ENCODE peak calls at places on chromosomes 6 and 20, in ten cellular contexts. One of them, this sample, is unnamed.

GRCh38 chr6:39956951-39957350 is 22.7 kb upstream of the MOCS1 start:
- DNase-seq in nephron progenitor cell: no peak
- DNase-seq in activated T-cell treated with anti-CD3 and anti-CD28 coated beads for 1 hour: no peak
- DNase-seq in naive B cell: no peak
- DNase-seq in endothelial cell: no peak
- DNase-seq in right atrium auricular region: no peak
- DNase-seq in substantia nigra: no peak
- DNase-seq in hippocampal formation: no peak
- DNase-seq in left colon: no peak
- DNase-seq in stimulated activated CD8-positive, alpha-beta memory T cell treated with anti-CD3 and anti-CD28 coated beads, Interleukin-12 subunit alpha, Interleukin-12 subunit beta, amount 100 ng/mL, for 4 hours: no peak
- DNase-seq in this sample: no peak

GRCh38 chr6:140462495-140463311 is 1088.3 kb upstream of the CITED2 start:
- DNase-seq in nephron progenitor cell: no peak
- DNase-seq in activated T-cell treated with anti-CD3 and anti-CD28 coated beads for 1 hour: no peak
- DNase-seq in naive B cell: no peak
- DNase-seq in endothelial cell: no peak
- DNase-seq in right atrium auricular region: no peak
- DNase-seq in substantia nigra: no peak
- DNase-seq in hippocampal formation: no peak
- DNase-seq in left colon: no peak
- DNase-seq in stimulated activated CD8-positive, alpha-beta memory T cell treated with anti-CD3 and anti-CD28 coated beads, Interleukin-12 subunit alpha, Interleukin-12 subunit beta, amount 100 ng/mL, for 4 hours: no peak
- DNase-seq in this sample: no peak

GRCh38 chr6:77786935-77787629 is 134.2 kb downstream of the MEI4 start:
- DNase-seq in nephron progenitor cell: no peak
- DNase-seq in activated T-cell treated with anti-CD3 and anti-CD28 coated beads for 1 hour: no peak
- DNase-seq in naive B cell: no peak
- DNase-seq in endothelial cell: no peak
- DNase-seq in right atrium auricular region: no peak
- DNase-seq in substantia nigra: no peak
- DNase-seq in hippocampal formation: no peak
- DNase-seq in left colon: no peak
- DNase-seq in stimulated activated CD8-positive, alpha-beta memory T cell treated with anti-CD3 and anti-CD28 coated beads, Interleukin-12 subunit alpha, Interleukin-12 subunit beta, amount 100 ng/mL, for 4 hours: no peak
- DNase-seq in this sample: no peak

GRCh38 chr6:33577718-33578117 is 2.4 kb downstream of the BAK1 start:
- DNase-seq in nephron progenitor cell: no peak
- DNase-seq in activated T-cell treated with anti-CD3 and anti-CD28 coated beads for 1 hour: no peak
- DNase-seq in naive B cell: no peak
- DNase-seq in endothelial cell: no peak
- DNase-seq in right atrium auricular region: no peak
- DNase-seq in substantia nigra: no peak
- DNase-seq in hippocampal formation: no peak
- DNase-seq in left colon: peak; percentile 64
- DNase-seq in stimulated activated CD8-positive, alpha-beta memory T cell treated with anti-CD3 and anti-CD28 coated beads, Interleukin-12 subunit alpha, Interleukin-12 subunit beta, amount 100 ng/mL, for 4 hours: no peak
- DNase-seq in this sample: no peak

GRCh38 chr20:14454296-14454695 is 116.9 kb upstream of the FLRT3 start:
- DNase-seq in nephron progenitor cell: no peak
- DNase-seq in activated T-cell treated with anti-CD3 and anti-CD28 coated beads for 1 hour: no peak
- DNase-seq in naive B cell: no peak
- DNase-seq in endothelial cell: no peak
- DNase-seq in right atrium auricular region: no peak
- DNase-seq in substantia nigra: no peak
- DNase-seq in hippocampal formation: no peak
- DNase-seq in left colon: no peak
- DNase-seq in stimulated activated CD8-positive, alpha-beta memory T cell treated with anti-CD3 and anti-CD28 coated beads, Interleukin-12 subunit alpha, Interleukin-12 subunit beta, amount 100 ng/mL, for 4 hours: no peak
- DNase-seq in this sample: no peak

GRCh38 chr6:84227434-84228197 is at the start of gene CEP162:
- DNase-seq in nephron progenitor cell: peak; percentile 89
- DNase-seq in activated T-cell treated with anti-CD3 and anti-CD28 coated beads for 1 hour: peak; percentile 78
- DNase-seq in naive B cell: peak; percentile 90
- DNase-seq in endothelial cell: peak; percentile 83
- DNase-seq in right atrium auricular region: peak; percentile 96
- DNase-seq in substantia nigra: peak; percentile 80
- DNase-seq in hippocampal formation: peak; percentile 97
- DNase-seq in left colon: peak; percentile 96
- DNase-seq in stimulated activated CD8-positive, alpha-beta memory T cell treated with anti-CD3 and anti-CD28 coated beads, Interleukin-12 subunit alpha, Interleukin-12 subunit beta, amount 100 ng/mL, for 4 hours: peak; percentile 79
- DNase-seq in this sample: peak; percentile 47

GRCh38 chr20:60046860-60047259 is 88.6 kb downstream of the CDH26 start:
- DNase-seq in nephron progenitor cell: no peak
- DNase-seq in activated T-cell treated with anti-CD3 and anti-CD28 coated beads for 1 hour: no peak
- DNase-seq in naive B cell: no peak
- DNase-seq in endothelial cell: no peak
- DNase-seq in right atrium auricular region: no peak
- DNase-seq in substantia nigra: no peak
- DNase-seq in hippocampal formation: no peak
- DNase-seq in left colon: no peak
- DNase-seq in stimulated activated CD8-positive, alpha-beta memory T cell treated with anti-CD3 and anti-CD28 coated beads, Interleukin-12 subunit alpha, Interleukin-12 subunit beta, amount 100 ng/mL, for 4 hours: no peak
- DNase-seq in this sample: no peak

GRCh38 chr20:36066777-36067176 is 87.8 kb upstream of the EPB41L1 start:
- DNase-seq in nephron progenitor cell: no peak
- DNase-seq in activated T-cell treated with anti-CD3 and anti-CD28 coated beads for 1 hour: no peak
- DNase-seq in naive B cell: no peak
- DNase-seq in endothelial cell: no peak
- DNase-seq in right atrium auricular region: no peak
- DNase-seq in substantia nigra: no peak
- DNase-seq in hippocampal formation: no peak
- DNase-seq in left colon: no peak
- DNase-seq in stimulated activated CD8-positive, alpha-beta memory T cell treated with anti-CD3 and anti-CD28 coated beads, Interleukin-12 subunit alpha, Interleukin-12 subunit beta, amount 100 ng/mL, for 4 hours: no peak
- DNase-seq in this sample: no peak

GRCh38 chr20:57048027-57048869 is 218.2 kb downstream of the BMP7 start:
- DNase-seq in nephron progenitor cell: peak; percentile 69
- DNase-seq in activated T-cell treated with anti-CD3 and anti-CD28 coated beads for 1 hour: no peak
- DNase-seq in naive B cell: no peak
- DNase-seq in endothelial cell: peak; percentile 61
- DNase-seq in right atrium auricular region: no peak
- DNase-seq in substantia nigra: no peak
- DNase-seq in hippocampal formation: peak; percentile 12
- DNase-seq in left colon: peak; percentile 10
- DNase-seq in stimulated activated CD8-positive, alpha-beta memory T cell treated with anti-CD3 and anti-CD28 coated beads, Interleukin-12 subunit alpha, Interleukin-12 subunit beta, amount 100 ng/mL, for 4 hours: no peak
- DNase-seq in this sample: peak; percentile 62

GRCh38 chr20:219290-220115 is 7.6 kb upstream of the DEFB129 start:
- DNase-seq in nephron progenitor cell: peak; percentile 14
- DNase-seq in activated T-cell treated with anti-CD3 and anti-CD28 coated beads for 1 hour: no peak
- DNase-seq in naive B cell: no peak
- DNase-seq in endothelial cell: peak; percentile 17
- DNase-seq in right atrium auricular region: no peak
- DNase-seq in substantia nigra: no peak
- DNase-seq in hippocampal formation: no peak
- DNase-seq in left colon: no peak
- DNase-seq in stimulated activated CD8-positive, alpha-beta memory T cell treated with anti-CD3 and anti-CD28 coated beads, Interleukin-12 subunit alpha, Interleukin-12 subunit beta, amount 100 ng/mL, for 4 hours: no peak
- DNase-seq in this sample: no peak

GRCh38 chr6:14118444-14118843 is 872 bp downstream of the CD83 start:
- DNase-seq in nephron progenitor cell: no peak
- DNase-seq in activated T-cell treated with anti-CD3 and anti-CD28 coated beads for 1 hour: no peak
- DNase-seq in naive B cell: no peak
- DNase-seq in endothelial cell: no peak
- DNase-seq in right atrium auricular region: no peak
- DNase-seq in substantia nigra: no peak
- DNase-seq in hippocampal formation: no peak
- DNase-seq in left colon: no peak
- DNase-seq in stimulated activated CD8-positive, alpha-beta memory T cell treated with anti-CD3 and anti-CD28 coated beads, Interleukin-12 subunit alpha, Interleukin-12 subunit beta, amount 100 ng/mL, for 4 hours: no peak
- DNase-seq in this sample: no peak

GRCh38 chr6:17871169-17871479 is 116.3 kb downstream of the KIF13A start:
- DNase-seq in nephron progenitor cell: no peak
- DNase-seq in activated T-cell treated with anti-CD3 and anti-CD28 coated beads for 1 hour: no peak
- DNase-seq in naive B cell: no peak
- DNase-seq in endothelial cell: no peak
- DNase-seq in right atrium auricular region: no peak
- DNase-seq in substantia nigra: no peak
- DNase-seq in hippocampal formation: no peak
- DNase-seq in left colon: no peak
- DNase-seq in stimulated activated CD8-positive, alpha-beta memory T cell treated with anti-CD3 and anti-CD28 coated beads, Interleukin-12 subunit alpha, Interleukin-12 subunit beta, amount 100 ng/mL, for 4 hours: no peak
- DNase-seq in this sample: no peak

GRCh38 chr20:24798930-24799705 is 150.0 kb upstream of the CST7 start:
- DNase-seq in nephron progenitor cell: no peak
- DNase-seq in activated T-cell treated with anti-CD3 and anti-CD28 coated beads for 1 hour: no peak
- DNase-seq in naive B cell: no peak
- DNase-seq in endothelial cell: no peak
- DNase-seq in right atrium auricular region: no peak
- DNase-seq in substantia nigra: no peak
- DNase-seq in hippocampal formation: no peak
- DNase-seq in left colon: no peak
- DNase-seq in stimulated activated CD8-positive, alpha-beta memory T cell treated with anti-CD3 and anti-CD28 coated beads, Interleukin-12 subunit alpha, Interleukin-12 subunit beta, amount 100 ng/mL, for 4 hours: no peak
- DNase-seq in this sample: no peak

GRCh38 chr6:93468291-93468690 is 48.9 kb upstream of the EPHA7 start:
- DNase-seq in nephron progenitor cell: no peak
- DNase-seq in activated T-cell treated with anti-CD3 and anti-CD28 coated beads for 1 hour: no peak
- DNase-seq in naive B cell: no peak
- DNase-seq in endothelial cell: peak; percentile 12
- DNase-seq in right atrium auricular region: no peak
- DNase-seq in substantia nigra: no peak
- DNase-seq in hippocampal formation: no peak
- DNase-seq in left colon: no peak
- DNase-seq in stimulated activated CD8-positive, alpha-beta memory T cell treated with anti-CD3 and anti-CD28 coated beads, Interleukin-12 subunit alpha, Interleukin-12 subunit beta, amount 100 ng/mL, for 4 hours: no peak
- DNase-seq in this sample: no peak

GRCh38 chr6:62523630-62524029 is 237.6 kb upstream of the KHDRBS2 start:
- DNase-seq in nephron progenitor cell: no peak
- DNase-seq in activated T-cell treated with anti-CD3 and anti-CD28 coated beads for 1 hour: no peak
- DNase-seq in naive B cell: no peak
- DNase-seq in endothelial cell: no peak
- DNase-seq in right atrium auricular region: no peak
- DNase-seq in substantia nigra: no peak
- DNase-seq in hippocampal formation: no peak
- DNase-seq in left colon: no peak
- DNase-seq in stimulated activated CD8-positive, alpha-beta memory T cell treated with anti-CD3 and anti-CD28 coated beads, Interleukin-12 subunit alpha, Interleukin-12 subunit beta, amount 100 ng/mL, for 4 hours: no peak
- DNase-seq in this sample: no peak

GRCh38 chr20:32467506-32468312 is 109.6 kb downstream of the ASXL1 start:
- DNase-seq in nephron progenitor cell: no peak
- DNase-seq in activated T-cell treated with anti-CD3 and anti-CD28 coated beads for 1 hour: no peak
- DNase-seq in naive B cell: no peak
- DNase-seq in endothelial cell: no peak
- DNase-seq in right atrium auricular region: no peak
- DNase-seq in substantia nigra: no peak
- DNase-seq in hippocampal formation: no peak
- DNase-seq in left colon: peak; percentile 80
- DNase-seq in stimulated activated CD8-positive, alpha-beta memory T cell treated with anti-CD3 and anti-CD28 coated beads, Interleukin-12 subunit alpha, Interleukin-12 subunit beta, amount 100 ng/mL, for 4 hours: no peak
- DNase-seq in this sample: no peak

GRCh38 chr6:11789754-11790153 is 11.2 kb upstream of the ADTRP start:
- DNase-seq in nephron progenitor cell: no peak
- DNase-seq in activated T-cell treated with anti-CD3 and anti-CD28 coated beads for 1 hour: no peak
- DNase-seq in naive B cell: no peak
- DNase-seq in endothelial cell: no peak
- DNase-seq in right atrium auricular region: no peak
- DNase-seq in substantia nigra: no peak
- DNase-seq in hippocampal formation: no peak
- DNase-seq in left colon: no peak
- DNase-seq in stimulated activated CD8-positive, alpha-beta memory T cell treated with anti-CD3 and anti-CD28 coated beads, Interleukin-12 subunit alpha, Interleukin-12 subunit beta, amount 100 ng/mL, for 4 hours: no peak
- DNase-seq in this sample: no peak

GRCh38 chr6:23246901-23247300 is 677.5 kb downstream of the HDGFL1 start:
- DNase-seq in nephron progenitor cell: no peak
- DNase-seq in activated T-cell treated with anti-CD3 and anti-CD28 coated beads for 1 hour: no peak
- DNase-seq in naive B cell: no peak
- DNase-seq in endothelial cell: no peak
- DNase-seq in right atrium auricular region: no peak
- DNase-seq in substantia nigra: no peak
- DNase-seq in hippocampal formation: no peak
- DNase-seq in left colon: no peak
- DNase-seq in stimulated activated CD8-positive, alpha-beta memory T cell treated with anti-CD3 and anti-CD28 coated beads, Interleukin-12 subunit alpha, Interleukin-12 subunit beta, amount 100 ng/mL, for 4 hours: no peak
- DNase-seq in this sample: no peak

GRCh38 chr6:150028799-150029198 is 3.5 kb upstream of the RAET1L start:
- DNase-seq in nephron progenitor cell: no peak
- DNase-seq in activated T-cell treated with anti-CD3 and anti-CD28 coated beads for 1 hour: no peak
- DNase-seq in naive B cell: no peak
- DNase-seq in endothelial cell: no peak
- DNase-seq in right atrium auricular region: no peak
- DNase-seq in substantia nigra: no peak
- DNase-seq in hippocampal formation: no peak
- DNase-seq in left colon: peak; percentile 89
- DNase-seq in stimulated activated CD8-positive, alpha-beta memory T cell treated with anti-CD3 and anti-CD28 coated beads, Interleukin-12 subunit alpha, Interleukin-12 subunit beta, amount 100 ng/mL, for 4 hours: no peak
- DNase-seq in this sample: no peak

GRCh38 chr6:53581161-53581560 is 36.3 kb upstream of the GCLC start:
- DNase-seq in nephron progenitor cell: peak; percentile 39
- DNase-seq in activated T-cell treated with anti-CD3 and anti-CD28 coated beads for 1 hour: no peak
- DNase-seq in naive B cell: no peak
- DNase-seq in endothelial cell: no peak
- DNase-seq in right atrium auricular region: no peak
- DNase-seq in substantia nigra: no peak
- DNase-seq in hippocampal formation: no peak
- DNase-seq in left colon: no peak
- DNase-seq in stimulated activated CD8-positive, alpha-beta memory T cell treated with anti-CD3 and anti-CD28 coated beads, Interleukin-12 subunit alpha, Interleukin-12 subunit beta, amount 100 ng/mL, for 4 hours: no peak
- DNase-seq in this sample: no peak

GRCh38 chr6:5115168-5115567 is 30.0 kb downstream of the PPP1R3G start:
- DNase-seq in nephron progenitor cell: no peak
- DNase-seq in activated T-cell treated with anti-CD3 and anti-CD28 coated beads for 1 hour: no peak
- DNase-seq in naive B cell: no peak
- DNase-seq in endothelial cell: no peak
- DNase-seq in right atrium auricular region: no peak
- DNase-seq in substantia nigra: no peak
- DNase-seq in hippocampal formation: no peak
- DNase-seq in left colon: peak; percentile 45
- DNase-seq in stimulated activated CD8-positive, alpha-beta memory T cell treated with anti-CD3 and anti-CD28 coated beads, Interleukin-12 subunit alpha, Interleukin-12 subunit beta, amount 100 ng/mL, for 4 hours: no peak
- DNase-seq in this sample: no peak

GRCh38 chr6:89842228-89842627 is 12.5 kb downstream of the CASP8AP2 start:
- DNase-seq in nephron progenitor cell: no peak
- DNase-seq in activated T-cell treated with anti-CD3 and anti-CD28 coated beads for 1 hour: no peak
- DNase-seq in naive B cell: no peak
- DNase-seq in endothelial cell: no peak
- DNase-seq in right atrium auricular region: no peak
- DNase-seq in substantia nigra: no peak
- DNase-seq in hippocampal formation: no peak
- DNase-seq in left colon: no peak
- DNase-seq in stimulated activated CD8-positive, alpha-beta memory T cell treated with anti-CD3 and anti-CD28 coated beads, Interleukin-12 subunit alpha, Interleukin-12 subunit beta, amount 100 ng/mL, for 4 hours: no peak
- DNase-seq in this sample: no peak

GRCh38 chr20:8212286-8212685 is 80.2 kb downstream of the PLCB1 start:
- DNase-seq in nephron progenitor cell: no peak
- DNase-seq in activated T-cell treated with anti-CD3 and anti-CD28 coated beads for 1 hour: no peak
- DNase-seq in naive B cell: no peak
- DNase-seq in endothelial cell: no peak
- DNase-seq in right atrium auricular region: no peak
- DNase-seq in substantia nigra: no peak
- DNase-seq in hippocampal formation: no peak
- DNase-seq in left colon: no peak
- DNase-seq in stimulated activated CD8-positive, alpha-beta memory T cell treated with anti-CD3 and anti-CD28 coated beads, Interleukin-12 subunit alpha, Interleukin-12 subunit beta, amount 100 ng/mL, for 4 hours: no peak
- DNase-seq in this sample: no peak

GRCh38 chr6:132167966-132168365 is 216.8 kb upstream of the CCN2 start:
- DNase-seq in nephron progenitor cell: no peak
- DNase-seq in activated T-cell treated with anti-CD3 and anti-CD28 coated beads for 1 hour: no peak
- DNase-seq in naive B cell: no peak
- DNase-seq in endothelial cell: no peak
- DNase-seq in right atrium auricular region: no peak
- DNase-seq in substantia nigra: no peak
- DNase-seq in hippocampal formation: no peak
- DNase-seq in left colon: no peak
- DNase-seq in stimulated activated CD8-positive, alpha-beta memory T cell treated with anti-CD3 and anti-CD28 coated beads, Interleukin-12 subunit alpha, Interleukin-12 subunit beta, amount 100 ng/mL, for 4 hours: no peak
- DNase-seq in this sample: no peak

GRCh38 chr6:17021539-17021889 is 80.3 kb upstream of the STMND1 start:
- DNase-seq in nephron progenitor cell: no peak
- DNase-seq in activated T-cell treated with anti-CD3 and anti-CD28 coated beads for 1 hour: no peak
- DNase-seq in naive B cell: no peak
- DNase-seq in endothelial cell: no peak
- DNase-seq in right atrium auricular region: no peak
- DNase-seq in substantia nigra: no peak
- DNase-seq in hippocampal formation: no peak
- DNase-seq in left colon: no peak
- DNase-seq in stimulated activated CD8-positive, alpha-beta memory T cell treated with anti-CD3 and anti-CD28 coated beads, Interleukin-12 subunit alpha, Interleukin-12 subunit beta, amount 100 ng/mL, for 4 hours: no peak
- DNase-seq in this sample: no peak

GRCh38 chr20:60101894-60102281 is 143.7 kb downstream of the CDH26 start:
- DNase-seq in nephron progenitor cell: no peak
- DNase-seq in activated T-cell treated with anti-CD3 and anti-CD28 coated beads for 1 hour: no peak
- DNase-seq in naive B cell: no peak
- DNase-seq in endothelial cell: no peak
- DNase-seq in right atrium auricular region: no peak
- DNase-seq in substantia nigra: no peak
- DNase-seq in hippocampal formation: no peak
- DNase-seq in left colon: no peak
- DNase-seq in stimulated activated CD8-positive, alpha-beta memory T cell treated with anti-CD3 and anti-CD28 coated beads, Interleukin-12 subunit alpha, Interleukin-12 subunit beta, amount 100 ng/mL, for 4 hours: no peak
- DNase-seq in this sample: no peak

GRCh38 chr20:47256665-47257236 is 99.7 kb downstream of the ZMYND8 start:
- DNase-seq in nephron progenitor cell: no peak
- DNase-seq in activated T-cell treated with anti-CD3 and anti-CD28 coated beads for 1 hour: no peak
- DNase-seq in naive B cell: no peak
- DNase-seq in endothelial cell: no peak
- DNase-seq in right atrium auricular region: no peak
- DNase-seq in substantia nigra: no peak
- DNase-seq in hippocampal formation: no peak
- DNase-seq in left colon: no peak
- DNase-seq in stimulated activated CD8-positive, alpha-beta memory T cell treated with anti-CD3 and anti-CD28 coated beads, Interleukin-12 subunit alpha, Interleukin-12 subunit beta, amount 100 ng/mL, for 4 hours: no peak
- DNase-seq in this sample: no peak

GRCh38 chr20:51175156-51175555 is 152.2 kb upstream of the KCNG1 start:
- DNase-seq in nephron progenitor cell: no peak
- DNase-seq in activated T-cell treated with anti-CD3 and anti-CD28 coated beads for 1 hour: no peak
- DNase-seq in naive B cell: no peak
- DNase-seq in endothelial cell: no peak
- DNase-seq in right atrium auricular region: no peak
- DNase-seq in substantia nigra: no peak
- DNase-seq in hippocampal formation: no peak
- DNase-seq in left colon: no peak
- DNase-seq in stimulated activated CD8-positive, alpha-beta memory T cell treated with anti-CD3 and anti-CD28 coated beads, Interleukin-12 subunit alpha, Interleukin-12 subunit beta, amount 100 ng/mL, for 4 hours: no peak
- DNase-seq in this sample: no peak